ENCODE peak calls at places on chromosome 14, in ten cellular contexts. J, A, N, R, I, C, Z, T, K and M are unnamed samples. For H3K27me3, the result is how much of the 10 kb centered on the place peaks cover.

GRCh38 chr14:73426877-73427276 is 31.5 kb downstream of the NUMB start:
- DNase-seq in T (no peak), C (no peak), Z (no peak), K (no peak), N (no peak), R (no peak), J (no peak), A (no peak), I (no peak), M (no peak)

GRCh38 chr14:79011091-79011919 is 841.1 kb downstream of the NRXN3 start:
- DNase-seq in K (no peak), A (no peak), C (no peak), T (peak), R (peak), I (peak), Z (no peak), N (no peak), J (no peak), M (peak)

GRCh38 chr14:104559769-104560585 is 19.6 kb upstream of the C14orf180 start:
- DNase-seq in T (no peak), N (no peak), Z (no peak), K (no peak), A (no peak), J (no peak), I (no peak), R (no peak), C (no peak), M (no peak)

GRCh38 chr14:106518054-106518943 is 991.9 kb downstream of the TMEM121 start:
- DNase-seq in A (no peak), T (no peak), J (no peak), N (peak), Z (peak), C (no peak), K (peak), I (no peak), R (no peak), M (peak)

GRCh38 chr14:105935384-105935783 is 409.0 kb downstream of the TMEM121 start:
- DNase-seq in Z (no peak), T (no peak), A (no peak), N (no peak), C (peak), K (no peak), J (no peak), I (no peak), R (no peak), M (no peak)

GRCh38 chr14:84686550-84686949 is 843.4 kb upstream of the FLRT2 start:
- DNase-seq in K (no peak), R (no peak), I (no peak), A (no peak), J (no peak), N (no peak), Z (no peak), T (no peak), C (no peak), M (no peak)

GRCh38 chr14:51121096-51121495 is 26.2 kb upstream of the TRIM9 start:
- DNase-seq in C (no peak), K (no peak), A (no peak), Z (no peak), R (no peak), N (no peak), T (no peak), J (no peak), I (no peak), M (no peak)

GRCh38 chr14:24535737-24536136 is 27.7 kb upstream of the CMA1 start:
- DNase-seq in A (no peak), R (no peak), C (no peak), K (no peak), N (no peak), I (no peak), T (no peak), J (no peak), Z (no peak), M (no peak)

GRCh38 chr14:40870252-40870651 is 736.4 kb upstream of the LRFN5 start:
- DNase-seq in T (no peak), C (no peak), N (no peak), K (no peak), J (no peak), I (peak), A (no peak), Z (no peak), R (no peak), M (no peak)

GRCh38 chr14:82854851-82855250 is 1321.2 kb upstream of the SEL1L start:
- DNase-seq in N (no peak), J (no peak), C (no peak), R (no peak), T (peak), I (no peak), Z (no peak), K (no peak), A (no peak), M (no peak)

GRCh38 chr14:69712217-69712565 is 54.8 kb upstream of the SRSF5 start:
- DNase-seq in A (no peak), Z (no peak), I (no peak), R (peak), T (no peak), J (no peak), N (no peak), K (no peak), C (no peak), M (no peak)

DNA sequence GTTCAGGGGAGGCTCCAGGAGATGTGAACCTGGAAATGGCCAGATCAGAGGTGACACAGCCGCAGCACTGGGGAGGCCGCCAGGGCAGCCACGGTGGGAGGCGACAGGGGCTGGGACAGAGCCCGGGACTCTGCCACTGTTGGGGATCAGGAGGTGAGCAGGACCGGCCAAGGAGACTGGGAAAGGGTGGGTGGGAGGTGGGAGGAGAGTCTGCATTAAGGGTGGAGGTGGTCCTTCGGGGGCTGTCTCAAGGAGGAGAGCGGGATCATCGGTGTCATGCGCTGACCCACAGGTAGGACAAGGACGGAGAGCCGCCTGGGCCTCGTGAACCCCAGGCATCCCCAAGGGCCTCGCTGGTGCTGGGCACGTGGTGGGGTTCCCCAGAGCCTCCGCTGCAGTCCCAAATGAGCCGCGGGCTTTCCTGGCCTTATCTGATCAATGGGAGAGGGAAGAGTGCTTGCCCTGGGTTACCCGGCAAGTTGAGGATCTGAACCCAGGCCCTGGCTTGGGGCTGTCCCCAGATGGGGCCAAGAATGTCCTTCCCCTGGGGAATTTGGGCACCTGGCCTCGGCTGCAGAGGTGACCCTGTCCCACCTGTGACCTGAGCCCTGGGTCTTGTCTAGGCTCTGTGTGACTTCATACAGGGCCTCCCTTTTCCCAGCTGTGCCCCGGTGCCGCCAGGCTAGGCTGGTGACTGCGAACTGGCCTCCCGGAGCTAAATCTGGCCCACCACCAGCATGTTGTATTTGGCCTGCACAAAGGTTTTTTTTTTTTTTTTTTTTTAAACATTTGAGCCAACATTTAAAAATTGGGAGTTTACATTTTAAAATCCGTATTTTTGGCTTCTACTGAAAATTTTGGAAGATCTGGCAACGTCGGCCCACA is 13.2 kb downstream of the BEGAIN start:
- DNase-seq in K (no peak), J (no peak), N (no peak), C (no peak), T (no peak), R (no peak), I (no peak), Z (no peak), A (no peak), M (no peak)
- H3K27me3 ChIP-seq in K (under half), J (under half), N (under half), C (under half), T (under half), R (under half), I (under half), Z (half or more), A (under half), M (under half)

GRCh38 chr14:23181946-23182345 is 1.5 kb downstream of the SLC7A8 start:
- DNase-seq in Z (no peak), R (peak), I (no peak), A (no peak), T (peak), C (no peak), J (no peak), K (no peak), N (no peak), M (no peak)

GRCh38 chr14:23182372-23183014 is 967 bp downstream of the SLC7A8 start:
- DNase-seq in A (no peak), R (peak), Z (no peak), T (peak), K (no peak), J (peak), C (no peak), I (peak), N (peak), M (peak)

GRCh38 chr14:23181453-23181852 is 2.0 kb downstream of the SLC7A8 start:
- DNase-seq in Z (no peak), T (no peak), A (no peak), J (no peak), C (no peak), I (no peak), K (no peak), N (no peak), R (no peak), M (no peak)

GRCh38 chr14:23183479-23183878 is at the start of gene SLC7A8:
- DNase-seq in R (peak), C (peak), Z (peak), I (peak), T (peak), A (peak), N (peak), K (peak), J (peak), M (peak)

DNA sequence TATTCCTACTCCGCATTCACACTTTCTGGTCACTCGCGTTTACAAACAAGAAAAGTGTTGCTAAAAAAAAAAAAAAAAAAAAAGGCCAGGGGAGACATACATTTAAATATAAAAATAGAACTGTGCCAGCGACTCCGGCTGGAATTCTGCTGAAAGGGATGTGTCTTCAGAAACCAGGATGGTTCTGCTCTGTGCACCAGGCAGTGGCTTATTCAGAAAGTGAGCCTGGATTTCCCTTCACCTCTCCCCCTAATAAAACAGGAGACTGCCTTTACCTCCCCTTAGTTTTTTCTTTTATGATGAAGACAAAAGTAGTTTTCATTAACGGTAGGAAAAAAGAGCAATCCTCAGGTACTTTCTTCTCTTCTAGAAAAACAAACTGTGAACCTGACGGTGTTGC is 384 bp downstream of the SLC7A8 start:
- DNase-seq in I (no peak), J (no peak), T (no peak), N (no peak), C (no peak), R (no peak), Z (no peak), A (no peak), K (no peak), M (peak)
- H3K27me3 ChIP-seq in I (under half), J (under half), T (under half), N (under half), C (under half), R (under half), Z (under half), A (under half), K (under half), M (under half)

GRCh38 chr14:91573528-91573893 is 63.4 kb upstream of the PPP4R3A start:
- DNase-seq in J (no peak), C (no peak), N (no peak), T (no peak), Z (no peak), I (no peak), R (no peak), K (no peak), A (no peak), M (no peak)
- H3K27me3 ChIP-seq in J (under half), C (under half), N (under half), T (half or more), Z (half or more), I (under half), R (under half), K (under half), A (under half), M (under half)

GRCh38 chr14:57085801-57086200 is 182.9 kb downstream of the EXOC5 start:
- DNase-seq in N (no peak), J (no peak), Z (no peak), I (no peak), R (no peak), T (no peak), C (no peak), A (no peak), K (no peak), M (no peak)

GRCh38 chr14:57089901-57090300 is 178.8 kb downstream of the EXOC5 start:
- DNase-seq in I (no peak), A (no peak), N (no peak), R (no peak), Z (no peak), K (no peak), J (no peak), T (no peak), C (no peak), M (no peak)

GRCh38 chr14:57086271-57087162 is 182.2 kb downstream of the EXOC5 start:
- DNase-seq in K (no peak), N (no peak), R (no peak), A (no peak), C (no peak), I (no peak), T (no peak), J (no peak), Z (no peak), M (no peak)

GRCh38 chr14:57085043-57085442 is 183.7 kb downstream of the EXOC5 start:
- DNase-seq in I (no peak), Z (no peak), C (no peak), J (no peak), T (no peak), N (no peak), A (no peak), K (no peak), R (no peak), M (no peak)

GRCh38 chr14:57087841-57088240 is 180.9 kb downstream of the EXOC5 start:
- DNase-seq in J (no peak), Z (no peak), I (no peak), T (no peak), N (no peak), C (no peak), R (no peak), A (no peak), K (no peak), M (no peak)
- H3K27me3 ChIP-seq in J (under half), Z (under half), I (half or more), T (under half), N (under half), C (under half), R (under half), A (under half), K (under half), M (under half)

GRCh38 chr14:21882226-21882625 is 208.6 kb upstream of the OR4E1 start:
- DNase-seq in N (no peak), C (no peak), I (peak), A (no peak), J (no peak), K (no peak), T (no peak), Z (no peak), R (no peak), M (no peak)

GRCh38 chr14:21884995-21885394 is 211.4 kb upstream of the OR4E1 start:
- DNase-seq in Z (no peak), C (no peak), K (no peak), T (no peak), R (no peak), J (no peak), N (no peak), A (no peak), I (no peak), M (no peak)

GRCh38 chr14:21874946-21875345 is 201.3 kb upstream of the OR4E1 start:
- DNase-seq in N (peak), I (no peak), T (no peak), J (no peak), A (no peak), Z (no peak), K (no peak), R (no peak), C (no peak), M (peak)

DNA sequence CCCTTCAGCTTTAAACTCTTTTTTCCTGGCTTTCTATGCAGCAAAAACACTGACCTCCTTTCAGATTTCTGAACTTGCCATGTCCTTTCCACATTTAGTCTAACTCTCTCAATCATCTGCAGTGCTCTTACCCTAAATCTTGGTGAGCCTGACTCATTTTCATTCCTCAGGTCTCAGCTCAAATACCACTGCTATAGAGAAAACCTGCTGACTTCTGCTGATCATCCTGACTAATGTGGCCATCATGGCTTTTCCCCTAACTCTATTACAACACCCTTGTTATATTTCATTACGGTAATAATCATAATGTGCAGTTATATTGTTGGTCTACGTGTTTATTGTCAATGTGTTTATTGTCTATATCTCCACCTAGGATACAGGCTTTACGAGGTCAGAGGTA is 207.3 kb upstream of the OR4E1 start:
- DNase-seq in A (no peak), I (no peak), R (no peak), Z (no peak), C (no peak), J (no peak), N (no peak), T (no peak), K (no peak), M (no peak)
- H3K27me3 ChIP-seq in A (under half), I (under half), R (under half), Z (under half), C (under half), J (under half), N (under half), T (under half), K (under half), M (under half)

DNA sequence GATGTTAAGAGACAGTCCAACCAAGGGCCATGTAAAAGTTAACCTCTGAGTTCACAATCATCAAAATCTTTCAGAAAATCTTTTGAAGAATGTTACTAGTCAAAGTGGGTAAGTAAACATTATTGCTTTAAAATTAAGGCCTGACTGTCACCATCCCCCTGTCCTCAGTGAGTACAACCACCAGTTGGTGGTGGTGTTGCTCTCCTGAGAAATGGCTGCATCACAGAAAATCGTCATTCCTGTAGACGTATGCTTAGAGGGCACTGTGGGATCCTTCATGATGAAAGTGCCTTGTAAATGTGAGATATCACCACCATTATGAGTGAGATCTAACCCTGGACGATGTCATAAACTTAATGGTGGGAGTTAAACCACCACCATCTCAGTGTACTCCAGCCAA is 451.2 kb downstream of the RPS29 start:
- DNase-seq in J (no peak), Z (no peak), I (peak), C (no peak), T (peak), A (no peak), K (no peak), R (peak), N (no peak), M (no peak)
- H3K27me3 ChIP-seq in J (under half), Z (under half), I (under half), C (under half), T (under half), A (under half), K (under half), R (under half), N (under half), M (under half)

GRCh38 chr14:63905370-63905769 is 52.6 kb downstream of the SYNE2 start:
- DNase-seq in K (no peak), N (no peak), I (no peak), Z (no peak), J (no peak), C (no peak), T (no peak), R (no peak), A (no peak), M (no peak)
- H3K27me3 ChIP-seq in K (under half), N (under half), I (under half), Z (under half), J (under half), C (under half), T (under half), R (under half), A (under half), M (under half)